ENCODE peak calls at places on chromosomes 4 and X, in eight cellular contexts. One of them, this sample, is unnamed.

GRCh38 chr4:125390126-125390525 is 75.4 kb downstream of the FAT4 start:
- DNase-seq in tibial artery: no peak
- DNase-seq in spleen: no peak
- DNase-seq in H9: no peak
- DNase-seq in thoracic aorta: no peak
- DNase-seq in neuronal stem cell: no peak
- DNase-seq in brain microvascular endothelial cell: peak
- DNase-seq in neural progenitor cell: no peak
- DNase-seq in this sample: peak

GRCh38 chr4:71186566-71187398 is 152.0 kb upstream of the SLC4A4 start:
- DNase-seq in tibial artery: peak
- DNase-seq in spleen: peak
- DNase-seq in H9: peak
- DNase-seq in thoracic aorta: no peak
- DNase-seq in neuronal stem cell: peak
- DNase-seq in brain microvascular endothelial cell: no peak
- DNase-seq in neural progenitor cell: peak
- DNase-seq in this sample: no peak

GRCh38 chrX:68175569-68175968 is 257.7 kb downstream of the OPHN1 start:
- DNase-seq in tibial artery: no peak
- DNase-seq in spleen: no peak
- DNase-seq in H9: no peak
- DNase-seq in thoracic aorta: no peak
- DNase-seq in neuronal stem cell: no peak
- DNase-seq in brain microvascular endothelial cell: peak
- DNase-seq in neural progenitor cell: no peak
- DNase-seq in this sample: no peak

GRCh38 chrX:69362889-69363288 is 141.2 kb upstream of the NALF2 start:
- DNase-seq in tibial artery: no peak
- DNase-seq in spleen: no peak
- DNase-seq in H9: no peak
- DNase-seq in thoracic aorta: no peak
- DNase-seq in neuronal stem cell: no peak
- DNase-seq in brain microvascular endothelial cell: no peak
- DNase-seq in neural progenitor cell: no peak
- DNase-seq in this sample: no peak

GRCh38 chr4:16843831-16844508 is 54.5 kb downstream of the LDB2 start:
- DNase-seq in tibial artery: no peak
- DNase-seq in spleen: no peak
- DNase-seq in H9: no peak
- DNase-seq in thoracic aorta: no peak
- DNase-seq in neuronal stem cell: no peak
- DNase-seq in brain microvascular endothelial cell: peak
- DNase-seq in neural progenitor cell: no peak
- DNase-seq in this sample: no peak

GRCh38 chr4:20829958-20830357 is 129.7 kb downstream of the PACRGL start:
- DNase-seq in tibial artery: no peak
- DNase-seq in spleen: no peak
- DNase-seq in H9: no peak
- DNase-seq in thoracic aorta: no peak
- DNase-seq in neuronal stem cell: no peak
- DNase-seq in brain microvascular endothelial cell: peak
- DNase-seq in neural progenitor cell: no peak
- DNase-seq in this sample: peak

GRCh38 chrX:2707334-2707760 is 16.3 kb downstream of the CD99 start:
- DNase-seq in tibial artery: peak
- DNase-seq in spleen: peak
- DNase-seq in H9: peak
- DNase-seq in thoracic aorta: peak
- DNase-seq in neuronal stem cell: no peak
- DNase-seq in brain microvascular endothelial cell: peak
- DNase-seq in neural progenitor cell: peak
- DNase-seq in this sample: peak

GRCh38 chr4:180134116-180134866 is 2108.9 kb upstream of the TENM3 start:
- DNase-seq in tibial artery: no peak
- DNase-seq in spleen: no peak
- DNase-seq in H9: no peak
- DNase-seq in thoracic aorta: no peak
- DNase-seq in neuronal stem cell: no peak
- DNase-seq in brain microvascular endothelial cell: no peak
- DNase-seq in neural progenitor cell: peak
- DNase-seq in this sample: peak

GRCh38 chr4:114252499-114252898 is 273.1 kb upstream of the ARSJ start:
- DNase-seq in tibial artery: no peak
- DNase-seq in spleen: no peak
- DNase-seq in H9: no peak
- DNase-seq in thoracic aorta: no peak
- DNase-seq in neuronal stem cell: no peak
- DNase-seq in brain microvascular endothelial cell: no peak
- DNase-seq in neural progenitor cell: no peak
- DNase-seq in this sample: no peak

GRCh38 chrX:130171446-130172126 is at the start of gene RAB33A:
- DNase-seq in tibial artery: peak
- DNase-seq in spleen: peak
- DNase-seq in H9: peak
- DNase-seq in thoracic aorta: no peak
- DNase-seq in neuronal stem cell: no peak
- DNase-seq in brain microvascular endothelial cell: no peak
- DNase-seq in neural progenitor cell: peak
- DNase-seq in this sample: no peak

GRCh38 chr4:96599752-96600151 is 759.9 kb downstream of the PDHA2 start:
- DNase-seq in tibial artery: no peak
- DNase-seq in spleen: no peak
- DNase-seq in H9: no peak
- DNase-seq in thoracic aorta: no peak
- DNase-seq in neuronal stem cell: no peak
- DNase-seq in brain microvascular endothelial cell: no peak
- DNase-seq in neural progenitor cell: no peak
- DNase-seq in this sample: no peak

GRCh38 chr4:79298027-79298426 is 27.8 kb downstream of the NAA11 start:
- DNase-seq in tibial artery: no peak
- DNase-seq in spleen: peak
- DNase-seq in H9: no peak
- DNase-seq in thoracic aorta: no peak
- DNase-seq in neuronal stem cell: no peak
- DNase-seq in brain microvascular endothelial cell: no peak
- DNase-seq in neural progenitor cell: no peak
- DNase-seq in this sample: no peak

GRCh38 chr4:52947691-52948397 is 85.7 kb downstream of the RASL11B start:
- DNase-seq in tibial artery: no peak
- DNase-seq in spleen: no peak
- DNase-seq in H9: no peak
- DNase-seq in thoracic aorta: no peak
- DNase-seq in neuronal stem cell: no peak
- DNase-seq in brain microvascular endothelial cell: no peak
- DNase-seq in neural progenitor cell: peak
- DNase-seq in this sample: no peak

GRCh38 chr4:176584031-176584430 is 208.7 kb downstream of the VEGFC start:
- DNase-seq in tibial artery: no peak
- DNase-seq in spleen: no peak
- DNase-seq in H9: no peak
- DNase-seq in thoracic aorta: no peak
- DNase-seq in neuronal stem cell: no peak
- DNase-seq in brain microvascular endothelial cell: peak
- DNase-seq in neural progenitor cell: no peak
- DNase-seq in this sample: no peak

GRCh38 chr4:78661923-78662521 is 110.5 kb downstream of the ANXA3 start:
- DNase-seq in tibial artery: no peak
- DNase-seq in spleen: no peak
- DNase-seq in H9: no peak
- DNase-seq in thoracic aorta: no peak
- DNase-seq in neuronal stem cell: no peak
- DNase-seq in brain microvascular endothelial cell: peak
- DNase-seq in neural progenitor cell: peak
- DNase-seq in this sample: no peak

GRCh38 chr4:25057299-25057698 is 26.6 kb upstream of the LGI2 start:
- DNase-seq in tibial artery: no peak
- DNase-seq in spleen: no peak
- DNase-seq in H9: no peak
- DNase-seq in thoracic aorta: no peak
- DNase-seq in neuronal stem cell: no peak
- DNase-seq in brain microvascular endothelial cell: no peak
- DNase-seq in neural progenitor cell: no peak
- DNase-seq in this sample: no peak

GRCh38 chr4:67684839-67685531 is 16.0 kb downstream of the UBA6 start:
- DNase-seq in tibial artery: no peak
- DNase-seq in spleen: no peak
- DNase-seq in H9: no peak
- DNase-seq in thoracic aorta: no peak
- DNase-seq in neuronal stem cell: no peak
- DNase-seq in brain microvascular endothelial cell: no peak
- DNase-seq in neural progenitor cell: no peak
- DNase-seq in this sample: peak

DNA sequence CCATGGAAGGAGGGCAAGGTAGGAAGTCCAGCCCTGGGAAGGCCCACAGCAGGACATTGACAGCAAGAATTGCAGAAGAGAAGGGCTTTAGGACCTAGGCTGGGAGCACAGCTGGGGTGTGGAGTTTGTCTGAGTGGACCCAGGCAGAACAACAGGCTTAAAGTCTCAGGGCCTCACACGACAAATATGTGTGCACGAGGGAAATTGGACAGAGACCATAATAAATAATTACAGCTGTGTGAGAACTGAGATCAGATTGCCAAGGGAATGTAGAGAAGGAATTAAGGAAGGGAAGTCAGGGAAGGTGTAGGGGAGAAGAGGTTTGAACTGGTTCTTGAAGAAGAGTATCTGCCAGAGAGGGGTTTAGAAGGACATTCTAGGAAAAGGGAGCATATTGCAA is 120.6 kb upstream of the TSPAN5 start:
- DNase-seq in tibial artery: no peak
- DNase-seq in spleen: no peak
- DNase-seq in H9: no peak
- DNase-seq in thoracic aorta: no peak
- DNase-seq in neuronal stem cell: no peak
- DNase-seq in brain microvascular endothelial cell: peak
- DNase-seq in neural progenitor cell: no peak
- DNase-seq in this sample: no peak
- H3K27ac ChIP-seq in tibial artery: no peak
- H3K27ac ChIP-seq in spleen: no peak
- H3K27ac ChIP-seq in H9: no peak
- H3K27ac ChIP-seq in thoracic aorta: no peak
- H3K27ac ChIP-seq in neuronal stem cell: no peak
- H3K27ac ChIP-seq in brain microvascular endothelial cell: no peak
- H3K27ac ChIP-seq in neural progenitor cell: no peak
- H3K27ac ChIP-seq in this sample: no peak

DNA sequence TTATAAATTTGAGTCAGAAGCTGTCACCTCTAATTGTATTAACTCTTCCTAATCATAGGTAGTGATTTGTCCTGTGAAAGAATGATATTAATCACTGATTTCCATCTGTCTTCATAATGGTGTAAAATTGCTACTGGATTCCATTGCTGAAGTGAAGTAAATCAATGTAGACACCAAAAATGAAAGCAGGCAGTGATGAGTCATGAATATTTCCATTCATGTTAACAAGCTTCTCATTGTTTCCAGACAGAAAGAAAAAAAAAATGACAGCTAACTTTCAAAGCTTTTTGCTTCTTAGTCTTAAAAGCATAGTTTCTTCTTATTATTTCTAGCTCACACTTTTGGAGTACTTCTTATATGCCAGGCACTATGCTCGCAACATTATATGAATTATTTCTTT is 21.5 kb downstream of the FAM114A1 start:
- DNase-seq in tibial artery: no peak
- DNase-seq in spleen: no peak
- DNase-seq in H9: no peak
- DNase-seq in thoracic aorta: no peak
- DNase-seq in neuronal stem cell: no peak
- DNase-seq in brain microvascular endothelial cell: peak
- DNase-seq in neural progenitor cell: no peak
- DNase-seq in this sample: peak
- H3K27ac ChIP-seq in tibial artery: no peak
- H3K27ac ChIP-seq in spleen: peak
- H3K27ac ChIP-seq in H9: no peak
- H3K27ac ChIP-seq in thoracic aorta: peak
- H3K27ac ChIP-seq in neuronal stem cell: no peak
- H3K27ac ChIP-seq in brain microvascular endothelial cell: peak
- H3K27ac ChIP-seq in neural progenitor cell: no peak
- H3K27ac ChIP-seq in this sample: peak

DNA sequence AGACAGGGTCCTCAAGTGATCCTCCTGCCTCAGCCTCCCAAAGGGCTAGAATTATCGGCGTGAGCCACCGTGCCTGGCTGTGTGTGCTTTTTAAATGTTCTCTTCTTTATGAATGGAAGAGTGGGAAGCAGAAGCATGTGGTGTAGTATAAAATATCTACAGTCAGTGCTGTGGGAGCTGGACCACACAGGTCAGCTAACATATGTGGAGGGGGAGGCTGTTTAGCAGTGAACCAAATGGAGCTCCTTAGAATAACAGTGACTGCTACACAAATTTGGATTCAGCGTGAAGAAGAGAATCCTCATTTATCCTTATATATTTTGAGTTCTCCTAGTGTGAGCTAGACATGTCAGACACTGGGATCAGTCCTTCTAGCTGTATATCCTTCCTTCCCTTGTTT is 3.2 kb downstream of the SNX25 start:
- DNase-seq in tibial artery: no peak
- DNase-seq in spleen: no peak
- DNase-seq in H9: no peak
- DNase-seq in thoracic aorta: no peak
- DNase-seq in neuronal stem cell: no peak
- DNase-seq in brain microvascular endothelial cell: no peak
- DNase-seq in neural progenitor cell: no peak
- DNase-seq in this sample: no peak
- H3K27ac ChIP-seq in tibial artery: no peak
- H3K27ac ChIP-seq in spleen: peak
- H3K27ac ChIP-seq in H9: no peak
- H3K27ac ChIP-seq in thoracic aorta: no peak
- H3K27ac ChIP-seq in neuronal stem cell: no peak
- H3K27ac ChIP-seq in brain microvascular endothelial cell: no peak
- H3K27ac ChIP-seq in neural progenitor cell: no peak
- H3K27ac ChIP-seq in this sample: no peak

DNA sequence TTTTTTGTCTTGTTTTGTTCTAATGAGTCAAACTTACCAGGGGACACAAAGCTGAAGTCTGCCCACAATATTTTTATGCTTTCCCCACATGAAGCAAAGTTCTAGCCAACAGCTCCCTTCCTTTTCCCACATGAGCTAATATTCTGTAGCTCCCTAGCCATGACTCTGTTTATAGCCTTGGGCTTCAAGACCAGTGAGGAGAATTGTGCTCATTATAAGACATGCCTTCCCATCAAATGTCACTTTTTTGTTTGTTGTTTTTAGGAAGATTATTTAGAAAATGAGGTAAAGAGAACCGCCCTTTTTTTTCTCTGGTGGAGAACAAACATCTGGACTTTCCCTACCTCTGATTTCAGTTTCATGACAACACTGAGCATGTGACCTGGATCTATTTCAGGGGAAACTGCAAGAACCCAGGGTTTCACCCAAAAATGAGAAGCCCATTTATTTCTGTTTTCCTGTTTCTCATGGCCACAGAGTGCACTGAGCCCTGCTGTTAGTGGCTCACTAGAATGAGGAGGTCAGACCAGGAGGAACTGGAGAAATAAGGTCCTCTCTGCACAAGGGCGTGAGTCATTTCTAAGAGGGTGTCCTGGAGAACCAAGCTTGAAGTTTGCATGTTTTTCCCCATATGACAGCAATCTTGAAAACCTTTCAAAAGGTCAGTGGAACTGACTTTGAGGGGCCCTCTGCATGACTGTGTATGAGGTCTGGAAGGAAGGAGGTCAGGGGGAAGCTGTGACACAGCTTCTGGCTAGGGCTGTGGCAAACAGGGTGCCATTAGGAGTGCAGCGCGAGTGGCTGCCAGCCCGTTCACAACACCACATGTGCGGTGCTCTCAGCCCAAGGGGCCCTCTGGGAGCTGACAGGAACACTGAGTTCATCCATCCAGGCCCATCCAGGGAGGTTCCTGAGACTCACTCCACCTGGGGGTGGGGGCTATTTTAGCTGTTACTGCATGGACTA is 55.1 kb downstream of the CHST7 start:
- DNase-seq in tibial artery: peak
- DNase-seq in spleen: no peak
- DNase-seq in H9: no peak
- DNase-seq in thoracic aorta: peak
- DNase-seq in neuronal stem cell: no peak
- DNase-seq in brain microvascular endothelial cell: peak
- DNase-seq in neural progenitor cell: no peak
- DNase-seq in this sample: no peak
- H3K27ac ChIP-seq in tibial artery: no peak
- H3K27ac ChIP-seq in spleen: peak
- H3K27ac ChIP-seq in H9: no peak
- H3K27ac ChIP-seq in thoracic aorta: peak
- H3K27ac ChIP-seq in neuronal stem cell: no peak
- H3K27ac ChIP-seq in brain microvascular endothelial cell: no peak
- H3K27ac ChIP-seq in neural progenitor cell: no peak
- H3K27ac ChIP-seq in this sample: no peak